ENCODE peak calls at places on chromosomes 6 and 20, in five cellular contexts. Y, L, W, O and B are unnamed samples.

GRCh38 chr6:117263353-117263927 is 1.9 kb upstream of the VGLL2 start:
- DNase-seq in W (no peak), O (no peak), L (no peak), Y (no peak), B (no peak)

GRCh38 chr6:56661298-56661697 is 18.6 kb upstream of the DST start:
- DNase-seq in W (no peak), Y (no peak), L (no peak), O (no peak), B (no peak)

GRCh38 chr6:7784248-7784647 is 58.3 kb downstream of the BMP6 start:
- DNase-seq in W (no peak), O (no peak), Y (no peak), L (no peak), B (no peak)

GRCh38 chr20:23656372-23656771 is 18.6 kb upstream of the CST3 start:
- DNase-seq in O (no peak), L (no peak), Y (no peak), W (no peak), B (no peak)

GRCh38 chr6:88538130-88538706 is 372.1 kb upstream of the CNR1 start:
- DNase-seq in O (no peak), W (no peak), Y (no peak), L (no peak), B (no peak)

GRCh38 chr6:141326426-141326825 is 806.3 kb upstream of the GJE1 start:
- DNase-seq in L (no peak), Y (peak), W (peak), O (no peak), B (no peak)

GRCh38 chr20:63942250-63943006 is 13.8 kb downstream of the UCKL1 start:
- DNase-seq in L (peak), O (peak), Y (peak), W (no peak), B (no peak)

GRCh38 chr6:41536884-41537347 is 9.3 kb upstream of the FOXP4 start:
- DNase-seq in O (peak), L (no peak), Y (no peak), W (no peak), B (no peak)

GRCh38 chr20:38585404-38586180 is 4.6 kb downstream of the ADIG start:
- DNase-seq in Y (no peak), O (no peak), L (no peak), W (no peak), B (no peak)

GRCh38 chr6:106613590-106613989 is 15.7 kb downstream of the RTN4IP1 start:
- DNase-seq in Y (no peak), L (no peak), O (no peak), W (no peak), B (no peak)

GRCh38 chr6:106611030-106611429 is 18.3 kb downstream of the RTN4IP1 start:
- DNase-seq in W (no peak), O (no peak), Y (no peak), L (no peak), B (no peak)

GRCh38 chr6:106608080-106608668 is 21.1 kb downstream of the RTN4IP1 start:
- DNase-seq in O (peak), L (no peak), Y (peak), W (no peak), B (no peak)

GRCh38 chr6:106612956-106613516 is 16.3 kb downstream of the RTN4IP1 start:
- DNase-seq in Y (no peak), W (no peak), L (no peak), O (no peak), B (no peak)

GRCh38 chr6:106609699-106610098 is 19.6 kb downstream of the RTN4IP1 start:
- DNase-seq in O (peak), W (no peak), Y (no peak), L (no peak), B (no peak)
- TF ChIP-seq CTCF in O (no peak), W (no peak), Y (peak), L (no peak), B (peak)

GRCh38 chr6:36387440-36388303 is at the start of gene ETV7:
- DNase-seq in L (peak), Y (peak), W (no peak), O (peak), B (no peak)

GRCh38 chr6:36389353-36389752 is 1.9 kb upstream of the ETV7 start:
- DNase-seq in Y (no peak), W (no peak), L (no peak), O (no peak), B (no peak)

GRCh38 chr6:36383608-36384007 is 3.9 kb downstream of the ETV7 start:
- DNase-seq in L (no peak), O (no peak), Y (no peak), W (no peak), B (no peak)

GRCh38 chr6:36384095-36384494 is 3.4 kb downstream of the ETV7 start:
- DNase-seq in W (no peak), Y (no peak), O (no peak), L (no peak), B (no peak)

GRCh38 chr6:36386495-36387439 is 702 bp downstream of the ETV7 start:
- DNase-seq in W (no peak), L (no peak), Y (peak), O (peak), B (no peak)
- TF ChIP-seq CTCF in W (no peak), L (no peak), Y (no peak), O (no peak), B (peak)

GRCh38 chr6:54993294-54993693 is 146.7 kb downstream of the FAM83B start:
- DNase-seq in O (no peak), L (no peak), Y (no peak), W (no peak), B (no peak)

GRCh38 chr6:54991761-54992330 is 145.3 kb downstream of the FAM83B start:
- DNase-seq in W (no peak), L (no peak), Y (no peak), O (no peak), B (no peak)

GRCh38 chr6:54990001-54990400 is 143.4 kb downstream of the FAM83B start:
- DNase-seq in L (no peak), Y (peak), O (no peak), W (no peak), B (no peak)

GRCh38 chr6:54993948-54994347 is 147.4 kb downstream of the FAM83B start:
- DNase-seq in L (no peak), W (no peak), O (no peak), Y (no peak), B (no peak)

DNA sequence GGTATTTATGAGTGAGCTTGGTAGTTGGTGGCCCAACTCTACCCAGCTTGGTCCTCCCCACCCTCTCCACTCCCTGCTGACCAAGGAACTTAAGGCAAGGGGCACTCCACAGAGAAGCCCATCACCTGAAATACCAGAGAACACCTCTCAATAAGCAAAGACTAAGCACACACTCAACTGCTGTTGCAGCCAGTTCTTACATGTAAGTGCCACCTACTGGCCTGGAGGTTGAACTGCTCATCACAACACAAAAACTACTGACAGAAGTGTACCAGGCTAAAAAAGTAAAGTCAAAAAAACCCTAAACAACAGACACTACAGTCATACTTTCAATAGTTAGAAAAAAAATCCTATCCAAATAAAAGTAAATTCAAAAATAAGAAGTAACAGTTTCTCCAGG is 146.2 kb downstream of the FAM83B start:
- DNase-seq in O (no peak), W (no peak), L (no peak), Y (peak), B (no peak)
- TF ChIP-seq CTCF in O (peak), W (no peak), L (no peak), Y (peak), B (peak)

DNA sequence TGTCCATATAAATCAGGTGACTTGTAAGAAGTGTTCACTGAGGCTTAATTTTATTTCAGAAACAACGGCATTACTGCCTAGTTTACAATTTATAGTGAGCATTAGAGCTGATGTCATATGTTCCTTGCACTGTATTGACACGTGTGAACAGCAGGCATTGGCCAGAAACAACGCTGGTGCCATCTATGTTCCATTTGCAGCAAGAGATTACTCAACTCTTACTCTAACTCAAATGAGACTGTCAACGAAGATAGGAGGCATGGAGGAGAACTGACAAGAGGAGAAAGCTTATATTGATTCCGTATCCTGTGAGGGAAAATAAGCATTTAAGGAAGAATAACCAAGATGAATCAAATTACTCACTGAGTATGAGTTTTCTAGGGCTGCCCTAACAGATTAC is 48.4 kb downstream of the MTFR2 start:
- DNase-seq in Y (peak), O (no peak), L (no peak), W (no peak), B (no peak)
- TF ChIP-seq CTCF in Y (no peak), O (no peak), L (no peak), W (no peak), B (no peak)

DNA sequence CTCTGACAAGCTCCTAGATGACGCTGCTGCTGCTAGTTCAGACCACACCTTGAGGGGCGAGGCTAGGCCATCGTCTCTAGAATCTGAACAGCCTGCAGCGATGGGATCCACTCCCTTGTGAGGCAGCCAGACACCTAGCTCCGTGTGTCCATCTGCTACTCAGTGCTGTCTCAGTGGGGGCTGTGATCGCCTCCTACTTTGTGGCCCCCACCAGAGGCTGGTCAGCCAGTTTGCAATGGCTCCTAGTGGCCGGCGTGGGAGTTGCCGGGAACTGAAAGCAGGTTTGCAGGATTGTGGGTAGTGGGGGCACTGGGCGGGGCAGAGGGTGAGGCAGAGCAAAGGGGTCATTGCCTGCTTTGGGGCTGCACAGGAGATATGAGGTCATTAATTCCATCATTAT is 2.8 kb downstream of the CCN5 start:
- DNase-seq in W (no peak), Y (no peak), O (no peak), L (no peak), B (no peak)
- TF ChIP-seq CTCF in W (no peak), Y (peak), O (peak), L (peak), B (peak)

DNA sequence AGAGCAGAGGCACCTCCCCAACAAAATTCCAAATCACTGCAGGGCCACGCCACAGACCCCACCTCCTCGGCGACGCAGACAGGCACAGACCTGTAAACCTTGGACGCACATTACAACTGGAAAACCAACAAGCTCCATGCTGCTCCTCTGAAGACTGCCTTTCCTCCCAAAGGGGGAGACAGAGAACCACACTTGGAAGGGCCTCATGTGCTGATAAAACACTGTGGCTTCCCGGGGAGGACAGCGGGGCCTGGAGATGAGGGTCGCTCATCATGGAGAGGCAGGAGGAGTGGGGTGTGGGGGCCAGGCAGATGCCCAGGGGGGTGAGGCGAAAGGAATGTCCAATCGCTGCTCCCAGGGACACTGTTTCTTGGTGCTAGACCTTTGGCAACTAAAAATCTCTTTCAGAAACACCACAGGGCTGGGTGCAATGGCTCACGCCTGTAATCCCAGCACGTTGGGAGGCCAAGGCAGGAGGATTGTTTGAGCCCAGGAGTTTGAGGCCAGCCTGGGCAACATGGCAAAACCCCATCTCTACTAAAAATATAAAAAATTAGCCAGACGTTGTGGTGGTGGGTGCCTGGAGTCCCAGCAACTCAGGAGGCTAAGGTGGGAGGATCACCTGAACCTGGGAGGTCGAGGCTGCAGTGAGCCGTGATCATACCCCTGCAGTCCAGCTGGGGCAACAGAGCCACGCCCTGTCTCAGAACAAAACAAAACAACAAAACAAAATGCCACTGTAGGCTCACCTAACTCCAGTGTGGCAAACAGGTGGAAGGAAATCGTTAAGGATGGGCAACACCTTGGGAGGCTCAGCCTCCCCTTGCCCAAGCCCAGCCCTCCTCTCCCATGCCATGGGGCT is 53.8 kb downstream of the ABHD12 start:
- DNase-seq in W (no peak), Y (peak), L (no peak), O (no peak), B (no peak)
- TF ChIP-seq CTCF in W (no peak), Y (peak), L (peak), O (peak), B (peak)